ENCODE peak calls at places on chromosomes 16 and 17, in nine cellular contexts. D is CD8-positive, alpha-beta T cell; B is GM12878; C is adipocyte; G is colonic mucosa; O is uterus; W is cardiac muscle cell; R is heart left ventricle; X is heart right ventricle. S is an unnamed sample. For H3K4me1 and H3K27me3, the result is how much of the 10 kb centered on the place peaks cover.

GRCh38 chr17:55926276-55926995 is 175.6 kb downstream of the PCTP start:
- DNase-seq in G (no peak), B (no peak), W (no peak), D (no peak), C (no peak), R (no peak), O (no peak), X (no peak), S (no peak)

GRCh38 chr17:46977348-46977747 is 1.7 kb downstream of the RPRML start:
- DNase-seq in W (peak), G (peak), O (no peak), D (no peak), R (no peak), C (peak), B (no peak), X (no peak), S (no peak)

GRCh38 chr17:41633498-41634197 is 9.3 kb upstream of the KRT17 start:
- DNase-seq in C (no peak), O (no peak), G (no peak), X (no peak), D (no peak), W (no peak), B (no peak), R (no peak), S (no peak)

GRCh38 chr16:58338205-58338604 is 43.4 kb upstream of the PRSS54 start:
- DNase-seq in W (no peak), D (no peak), R (no peak), X (no peak), G (no peak), C (no peak), O (no peak), B (no peak), S (no peak)

GRCh38 chr16:15686287-15686686 is 36.2 kb downstream of the NDE1 start:
- DNase-seq in G (no peak), R (no peak), B (no peak), W (no peak), C (no peak), D (no peak), X (no peak), O (no peak), S (no peak)

GRCh38 chr17:70336411-70336810 is 167.1 kb downstream of the KCNJ2 start:
- DNase-seq in G (no peak), X (no peak), R (no peak), B (no peak), D (no peak), W (no peak), O (no peak), C (no peak), S (no peak)

GRCh38 chr16:57092786-57093301 is 461 bp downstream of the CPNE2 start:
- DNase-seq in X (no peak), O (no peak), W (peak), R (peak), B (no peak), G (peak), C (peak), D (peak), S (no peak)

GRCh38 chr17:1460233-1460632 is 4.2 kb upstream of the CRK start:
- DNase-seq in G (peak), D (no peak), C (no peak), B (no peak), W (no peak), O (peak), X (peak), R (peak), S (peak)

GRCh38 chr17:30323262-30323894 is 10.5 kb downstream of the TMIGD1 start:
- DNase-seq in C (no peak), W (no peak), O (no peak), R (no peak), X (no peak), D (peak), G (no peak), B (no peak), S (no peak)

GRCh38 chr17:68433911-68434503 is 23.3 kb downstream of the WIPI1 start:
- DNase-seq in R (no peak), X (no peak), C (no peak), D (no peak), G (no peak), O (no peak), W (no peak), B (no peak), S (no peak)

GRCh38 chr16:57470683-57471082 is 8.2 kb downstream of the POLR2C start:
- DNase-seq in R (peak), W (peak), O (peak), G (peak), X (peak), D (no peak), B (no peak), C (no peak), S (peak)

GRCh38 chr17:381941-382643 is 29.5 kb upstream of the RPH3AL start:
- DNase-seq in X (no peak), B (no peak), C (no peak), R (no peak), W (no peak), D (no peak), O (no peak), G (no peak), S (no peak)

GRCh38 chr17:61212655-61213054 is 187.0 kb upstream of the TBX2 start:
- DNase-seq in W (no peak), D (no peak), R (no peak), C (no peak), X (no peak), G (no peak), B (no peak), O (no peak), S (no peak)

GRCh38 chr17:50944054-50944901 is 78.1 kb upstream of the TOB1 start:
- DNase-seq in X (peak), G (peak), R (peak), C (peak), D (peak), B (no peak), W (peak), O (peak), S (peak)

GRCh38 chr17:16036261-16036660 is 36.6 kb downstream of the TTC19 start:
- DNase-seq in B (no peak), D (no peak), C (no peak), W (no peak), X (no peak), O (no peak), G (no peak), R (no peak), S (no peak)

GRCh38 chr16:83953796-83954576 is 946 bp downstream of the OSGIN1 start:
- DNase-seq in X (no peak), W (peak), G (peak), B (no peak), D (no peak), R (no peak), O (no peak), C (peak), S (no peak)

GRCh38 chr17:45282683-45283644 is 21.1 kb upstream of the SPATA32 start:
- DNase-seq in D (no peak), R (peak), B (no peak), G (no peak), W (peak), X (no peak), O (no peak), C (no peak), S (peak)

GRCh38 chr17:38667099-38667786 is 7.5 kb downstream of the EPOP start:
- DNase-seq in B (no peak), W (peak), R (peak), X (peak), G (peak), C (peak), O (peak), D (peak), S (peak)

GRCh38 chr17:75370288-75370687 is 35.2 kb downstream of the GRB2 start:
- DNase-seq in O (no peak), D (no peak), C (peak), G (no peak), R (peak), W (no peak), B (no peak), X (peak), S (no peak)

GRCh38 chr16:75377971-75378386 is 55.3 kb downstream of the CFDP1 start:
- DNase-seq in D (no peak), O (peak), R (no peak), X (no peak), W (no peak), B (no peak), C (peak), G (no peak), S (no peak)

GRCh38 chr17:79212150-79213087 is 137.8 kb downstream of the ENGASE start:
- DNase-seq in C (no peak), B (no peak), O (no peak), W (no peak), X (no peak), D (no peak), R (no peak), G (no peak), S (no peak)

GRCh38 chr17:68435876-68436842 is 21.1 kb downstream of the WIPI1 start:
- DNase-seq in O (peak), B (no peak), X (peak), W (peak), D (peak), G (peak), R (peak), C (peak), S (peak)

GRCh38 chr16:54145881-54146280 is 140.7 kb downstream of the IRX3 start:
- DNase-seq in R (no peak), D (no peak), W (no peak), G (no peak), O (no peak), B (no peak), C (no peak), X (no peak), S (no peak)

GRCh38 chr17:82077617-82078358 is 12.2 kb upstream of the DUS1L start:
- DNase-seq in B (no peak), R (peak), D (no peak), X (no peak), W (no peak), C (no peak), G (no peak), O (peak), S (no peak)

GRCh38 chr17:63358111-63358839 is 87.8 kb downstream of the CYB561 start:
- DNase-seq in X (no peak), C (peak), W (no peak), B (no peak), G (no peak), O (no peak), D (no peak), R (no peak), S (no peak)

GRCh38 chr16:57799619-57800212 is 2.6 kb downstream of the KIFC3 start:
- DNase-seq in X (no peak), O (no peak), G (no peak), W (no peak), C (no peak), R (no peak), B (no peak), D (no peak), S (no peak)

GRCh38 chr16:15891508-15891907 is 3.1 kb upstream of the CEP20 start:
- DNase-seq in B (no peak), O (no peak), C (no peak), D (no peak), R (no peak), X (no peak), G (no peak), W (no peak), S (no peak)

GRCh38 chr17:77489898-77490265 is 349.1 kb downstream of the SEC14L1 start:
- DNase-seq in C (peak), D (no peak), G (peak), W (no peak), B (no peak), R (peak), X (peak), O (peak), S (no peak)

GRCh38 chr17:5299383-5299782 is 17.3 kb downstream of the RABEP1 start:
- DNase-seq in C (no peak), W (no peak), X (no peak), D (no peak), O (no peak), G (no peak), B (no peak), R (no peak), S (no peak)

GRCh38 chr16:2874584-2875362 is 8.2 kb upstream of the FLYWCH2 start:
- DNase-seq in G (peak), R (peak), D (peak), C (peak), W (peak), X (peak), O (peak), B (peak), S (peak)

GRCh38 chr17:59149841-59150511 is 5.0 kb downstream of the SKA2 start:
- DNase-seq in R (no peak), W (no peak), O (no peak), C (no peak), X (no peak), B (no peak), G (no peak), D (no peak), S (no peak)

GRCh38 chr16:72317378-72317777 is 145.4 kb upstream of the PMFBP1 start:
- DNase-seq in W (no peak), O (no peak), C (no peak), X (no peak), G (no peak), D (no peak), B (no peak), R (no peak), S (no peak)

GRCh38 chr17:60134396-60135159 is 15.2 kb upstream of the CA4 start:
- DNase-seq in G (peak), X (peak), C (peak), R (no peak), O (no peak), W (no peak), B (no peak), D (no peak), S (no peak)

GRCh38 chr16:73405851-73406250 is 357.9 kb upstream of the ZFHX3 start:
- DNase-seq in O (no peak), W (no peak), D (no peak), X (no peak), C (no peak), G (no peak), R (no peak), B (no peak), S (no peak)

GRCh38 chr17:71407972-71408371 is 712.8 kb upstream of the SOX9 start:
- DNase-seq in B (no peak), C (no peak), O (no peak), X (no peak), R (no peak), G (no peak), W (no peak), D (no peak), S (no peak)

GRCh38 chr16:17304124-17304813 is 166.5 kb downstream of the XYLT1 start:
- DNase-seq in W (no peak), O (no peak), D (no peak), R (no peak), C (no peak), X (no peak), B (no peak), G (peak), S (peak)

GRCh38 chr16:66263168-66263972 is 103.1 kb upstream of the CDH5 start:
- DNase-seq in W (no peak), B (no peak), R (no peak), G (no peak), C (no peak), X (no peak), D (no peak), O (no peak), S (no peak)

GRCh38 chr16:66263973-66264310 is 102.5 kb upstream of the CDH5 start:
- DNase-seq in X (no peak), C (no peak), W (no peak), G (no peak), R (no peak), B (no peak), O (no peak), D (no peak), S (no peak)

GRCh38 chr16:66261826-66262225 is 104.7 kb upstream of the CDH5 start:
- DNase-seq in C (no peak), D (no peak), R (no peak), G (no peak), B (no peak), O (no peak), X (no peak), W (no peak), S (no peak)

GRCh38 chr16:66260522-66261290 is 105.8 kb upstream of the CDH5 start:
- DNase-seq in B (no peak), X (no peak), D (no peak), R (no peak), O (no peak), W (no peak), C (no peak), G (no peak), S (no peak)

DNA sequence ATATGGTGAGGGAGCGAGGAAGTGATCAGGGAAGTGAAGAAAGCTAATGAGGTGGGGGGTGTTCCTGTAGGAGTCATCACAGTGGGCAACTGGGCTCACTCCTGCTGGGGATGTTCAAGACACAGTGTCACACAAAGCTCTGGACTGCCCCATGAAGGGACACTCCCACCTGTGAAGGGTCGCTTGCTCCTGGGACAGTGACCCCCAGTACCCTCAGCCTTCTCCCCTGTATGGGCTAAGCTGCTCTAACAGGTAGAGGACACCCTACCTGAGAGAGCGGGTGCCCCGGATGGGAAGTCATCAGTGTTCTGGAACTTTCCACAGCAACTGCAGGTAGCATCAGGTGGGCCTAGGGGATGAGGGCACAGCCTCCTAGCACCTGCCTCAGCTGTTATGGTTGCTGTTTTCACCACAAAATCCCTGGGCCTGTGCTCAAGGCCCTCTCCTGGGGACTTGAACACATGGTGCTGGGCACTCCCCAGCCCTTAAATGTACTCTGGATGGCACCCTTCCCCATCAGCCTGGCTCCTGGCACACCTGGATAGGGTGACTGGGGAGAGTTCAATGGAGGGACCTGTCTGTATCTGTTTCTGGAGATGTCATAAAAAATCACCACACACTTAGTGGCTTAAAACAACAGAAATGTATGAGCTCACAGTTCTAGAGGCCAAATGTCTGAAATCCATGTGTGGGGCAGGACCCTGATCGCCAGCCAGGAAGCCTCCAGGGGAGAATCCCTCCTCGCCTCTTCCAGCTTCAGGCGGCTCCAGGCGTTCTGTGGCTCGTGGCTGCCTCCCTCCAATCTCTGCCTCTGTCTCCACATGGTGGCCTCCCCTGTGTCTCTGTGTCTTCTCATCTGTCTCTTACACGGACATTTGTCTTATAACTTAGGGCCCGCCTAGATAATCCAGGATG is 104.0 kb upstream of the CDH5 start:
- DNase-seq in O (peak), R (no peak), X (no peak), C (peak), B (no peak), G (no peak), W (no peak), D (no peak), S (no peak)
- H3K4me1 ChIP-seq in O (under half), R (under half), X (under half), C (under half), B (under half), G (under half), W (under half), D (under half), S (under half)

GRCh38 chr17:52026075-52026474 is 132.4 kb downstream of the CA10 start:
- DNase-seq in B (no peak), C (no peak), G (no peak), O (no peak), D (no peak), X (no peak), W (no peak), R (no peak), S (no peak)
- H3K27me3 ChIP-seq in B (under half), C (under half), G (under half), O (under half), D (under half), X (under half), W (under half), R (under half), S (under half)

GRCh38 chr16:78594191-78594590 is 494.7 kb downstream of the WWOX start:
- DNase-seq in G (no peak), C (no peak), O (no peak), R (no peak), W (no peak), D (no peak), X (no peak), B (no peak), S (no peak)

GRCh38 chr16:78599271-78599670 is 499.8 kb downstream of the WWOX start:
- DNase-seq in B (no peak), G (no peak), O (no peak), C (no peak), W (no peak), D (no peak), R (no peak), X (no peak), S (no peak)

GRCh38 chr16:78596996-78597422 is 497.6 kb downstream of the WWOX start:
- DNase-seq in X (no peak), W (no peak), G (no peak), B (no peak), D (no peak), C (no peak), O (no peak), R (no peak), S (no peak)

GRCh38 chr16:78596348-78596995 is 497.0 kb downstream of the WWOX start:
- DNase-seq in R (no peak), X (no peak), O (no peak), D (no peak), B (no peak), C (no peak), W (no peak), G (no peak), S (no peak)

GRCh38 chr16:78598186-78598585 is 498.7 kb downstream of the WWOX start:
- DNase-seq in C (no peak), R (no peak), B (no peak), W (no peak), X (no peak), G (no peak), D (no peak), O (no peak), S (no peak)
- H3K4me3 ChIP-seq in C (no peak), R (no peak), B (no peak), W (no peak), X (no peak), G (no peak), D (no peak), O (no peak), S (no peak)

GRCh38 chr17:66507982-66508760 is 205.8 kb downstream of the PRKCA start:
- DNase-seq in R (no peak), O (no peak), D (no peak), X (no peak), B (no peak), C (no peak), G (no peak), W (no peak), S (no peak)

GRCh38 chr17:66507103-66507923 is 204.9 kb downstream of the PRKCA start:
- DNase-seq in O (peak), D (no peak), R (peak), B (no peak), W (no peak), G (peak), X (no peak), C (peak), S (peak)

GRCh38 chr17:66509913-66510312 is 207.5 kb downstream of the PRKCA start:
- DNase-seq in B (no peak), X (no peak), O (no peak), G (no peak), W (no peak), R (no peak), D (no peak), C (no peak), S (no peak)

GRCh38 chr17:66508896-66509843 is 206.8 kb downstream of the PRKCA start:
- DNase-seq in G (peak), X (no peak), W (no peak), D (peak), R (peak), B (no peak), O (no peak), C (peak), S (peak)

DNA sequence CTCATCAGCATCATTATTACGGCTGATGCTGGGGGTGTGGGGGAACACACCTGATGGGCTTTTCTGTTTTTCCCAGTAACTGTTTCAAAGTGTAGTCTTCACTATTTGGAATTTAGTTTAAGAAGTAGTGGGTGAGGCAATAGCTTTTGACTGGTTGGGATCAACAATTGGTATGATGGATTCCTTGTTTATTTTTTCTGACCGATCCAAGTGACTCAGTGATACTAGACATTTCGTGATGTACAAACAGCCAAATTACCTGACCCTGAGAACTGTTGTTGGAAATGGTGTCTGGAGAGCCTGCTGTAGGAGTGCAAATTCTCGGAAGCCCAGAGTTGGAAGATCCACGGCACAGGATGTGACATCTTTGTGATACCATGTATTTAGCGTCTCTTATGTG is 204.2 kb downstream of the PRKCA start:
- DNase-seq in G (no peak), X (no peak), B (no peak), O (no peak), C (no peak), W (no peak), R (no peak), D (no peak), S (no peak)
- H3K4me1 ChIP-seq in G (under half), X (under half), B (under half), O (under half), C (under half), W (under half), R (under half), D (under half), S (under half)

S was measured in lung.